ENCODE peak calls at places on chromosomes 5 and 9, in six cellular contexts. R, C, Z, O, Q and Y are unnamed samples.

GRCh38 chr5:105587963-105588662 is 2025.5 kb upstream of the NUDT12 start:
- DNase-seq in Z (no peak), O (no peak), C (no peak), Q (no peak), R (no peak), Y (no peak)

GRCh38 chr5:166845044-166845443 is 1446.4 kb upstream of the WWC1 start:
- DNase-seq in R (no peak), Z (no peak), Q (no peak), C (no peak), O (no peak), Y (no peak)

GRCh38 chr5:143386725-143387124 is 16.8 kb downstream of the NR3C1 start:
- DNase-seq in R (no peak), C (no peak), Z (no peak), O (no peak), Q (no peak), Y (peak)

GRCh38 chr5:109413463-109413862 is 3.7 kb upstream of the PJA2 start:
- DNase-seq in O (no peak), Q (no peak), R (no peak), C (no peak), Z (no peak), Y (no peak)

GRCh38 chr9:130579738-130580463 is 524 bp downstream of the FUBP3 start:
- DNase-seq in O (no peak), C (no peak), Q (no peak), R (no peak), Z (no peak), Y (no peak)

GRCh38 chr5:153352685-153353219 is 137.7 kb upstream of the GRIA1 start:
- DNase-seq in C (no peak), O (no peak), R (peak), Q (peak), Z (no peak), Y (no peak)

GRCh38 chr5:173971681-173972080 is 17.3 kb upstream of the C5orf47 start:
- DNase-seq in Q (no peak), Z (no peak), R (no peak), C (no peak), O (no peak), Y (no peak)

GRCh38 chr5:68285857-68286611 is 70.5 kb downstream of the PIK3R1 start:
- DNase-seq in Q (peak), R (no peak), Z (no peak), C (peak), O (no peak), Y (no peak)

GRCh38 chr5:76427481-76428140 is 24.5 kb downstream of the IQGAP2 start:
- DNase-seq in Q (no peak), R (no peak), C (no peak), O (no peak), Z (no peak), Y (no peak)

GRCh38 chr9:69760278-69760610 is 433 bp upstream of the PTAR1 start:
- DNase-seq in R (no peak), Q (no peak), O (no peak), Z (no peak), C (no peak), Y (no peak)

GRCh38 chr5:171852255-171852681 is 66.7 kb downstream of the SMIM23 start:
- DNase-seq in R (no peak), O (no peak), Q (no peak), Z (no peak), C (no peak), Y (no peak)

GRCh38 chr9:38334234-38334633 is 58.3 kb upstream of the ALDH1B1 start:
- DNase-seq in R (no peak), Q (no peak), O (no peak), Z (no peak), C (no peak), Y (no peak)

GRCh38 chr5:76602094-76602726 is 21.0 kb downstream of the F2RL2 start:
- DNase-seq in R (no peak), Q (no peak), Z (no peak), C (no peak), O (no peak), Y (no peak)

GRCh38 chr9:26955921-26956886 is at the start of gene IFT74:
- DNase-seq in R (peak), Z (peak), Q (peak), O (peak), C (peak), Y (peak)
- H3K4me3 ChIP-seq in R (peak), Z (peak), Q (peak), O (peak), C (peak), Y (peak)

GRCh38 chr9:76459691-76460635 is 981 bp downstream of the GCNT1 start:
- DNase-seq in C (no peak), Q (peak), Z (peak), R (no peak), O (no peak), Y (no peak)

GRCh38 chr9:76453785-76454184 is 5.2 kb upstream of the GCNT1 start:
- DNase-seq in R (peak), Q (no peak), O (no peak), C (no peak), Z (no peak), Y (no peak)

GRCh38 chr9:76452839-76453238 is 6.1 kb upstream of the GCNT1 start:
- DNase-seq in C (no peak), Q (no peak), R (peak), Z (no peak), O (no peak), Y (no peak)

GRCh38 chr9:76458903-76459690 is at the start of gene GCNT1:
- DNase-seq in C (no peak), R (peak), O (no peak), Q (peak), Z (peak), Y (no peak)

GRCh38 chr9:76456202-76456926 is 2.6 kb upstream of the GCNT1 start:
- DNase-seq in O (peak), Z (no peak), R (no peak), C (no peak), Q (peak), Y (no peak)
- H3K4me3 ChIP-seq in O (no peak), Z (no peak), R (no peak), C (no peak), Q (no peak), Y (no peak)

DNA sequence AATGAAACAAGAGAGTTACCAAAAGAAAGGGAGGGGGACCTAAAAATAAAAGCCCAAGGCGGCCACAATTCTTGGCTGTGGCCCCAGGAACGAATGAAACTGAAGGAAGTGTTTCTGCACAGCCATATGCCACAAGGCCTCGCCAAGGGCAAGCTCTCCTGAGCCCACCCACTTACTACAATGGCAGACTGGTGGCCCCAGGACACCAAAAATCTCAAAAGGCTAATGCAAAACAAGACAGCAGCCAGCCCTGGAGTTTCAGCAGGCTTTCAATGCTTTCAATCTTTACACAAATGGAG is 4.0 kb downstream of the CAMSAP1 start:
- DNase-seq in Q (no peak), O (no peak), R (no peak), Z (no peak), C (no peak), Y (no peak)
- H3K4me3 ChIP-seq in Q (no peak), O (no peak), R (no peak), Z (no peak), C (no peak), Y (no peak)

DNA sequence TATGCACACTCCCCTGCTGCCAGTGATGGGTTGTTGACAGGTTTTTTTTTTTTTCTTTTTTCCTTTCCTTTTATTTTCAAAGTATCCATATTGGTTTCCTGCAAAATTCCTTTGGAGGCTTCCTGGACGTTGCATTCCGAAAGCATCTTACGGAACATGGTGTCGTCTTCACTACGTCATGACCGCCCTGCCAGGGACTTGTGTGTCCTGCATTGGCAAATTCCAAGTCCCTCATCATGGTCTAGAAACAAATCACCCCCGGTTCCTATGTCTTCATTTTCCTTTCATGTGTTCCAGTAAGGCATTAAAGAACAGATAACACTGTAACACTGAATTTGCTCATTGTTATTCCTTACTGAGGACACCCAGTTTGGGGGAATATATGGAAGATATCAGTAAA is 35.0 kb upstream of the ADAMTSL1 start:
- DNase-seq in Z (no peak), Q (no peak), C (no peak), R (no peak), O (no peak), Y (no peak)
- H3K4me3 ChIP-seq in Z (peak), Q (no peak), C (no peak), R (peak), O (peak), Y (peak)

GRCh38 chr9:136511670-136512592 is 29.1 kb upstream of the SEC16A start:
- DNase-seq in C (no peak), Z (peak), O (no peak), Q (no peak), R (no peak), Y (no peak)
- H3K4me3 ChIP-seq in C (no peak), Z (peak), O (no peak), Q (no peak), R (no peak), Y (no peak)

GRCh38 chr5:73292816-73293459 is 119.9 kb downstream of the TMEM174 start:
- DNase-seq in R (no peak), Z (no peak), C (no peak), O (no peak), Q (no peak), Y (no peak)

GRCh38 chr5:73295447-73295846 is 122.5 kb downstream of the TMEM174 start:
- DNase-seq in Z (no peak), O (no peak), Q (no peak), C (no peak), R (no peak), Y (no peak)

GRCh38 chr5:73288803-73289720 is 116.1 kb downstream of the TMEM174 start:
- DNase-seq in Q (no peak), C (no peak), O (no peak), Z (no peak), R (no peak), Y (no peak)

GRCh38 chr5:73290242-73290641 is 117.2 kb downstream of the TMEM174 start:
- DNase-seq in O (no peak), R (no peak), C (no peak), Q (no peak), Z (no peak), Y (no peak)

GRCh38 chr5:73291873-73292272 is 118.9 kb downstream of the TMEM174 start:
- DNase-seq in Z (no peak), O (no peak), R (no peak), Q (no peak), C (no peak), Y (no peak)
- H3K4me3 ChIP-seq in Z (no peak), O (no peak), R (no peak), Q (no peak), C (no peak), Y (no peak)

DNA sequence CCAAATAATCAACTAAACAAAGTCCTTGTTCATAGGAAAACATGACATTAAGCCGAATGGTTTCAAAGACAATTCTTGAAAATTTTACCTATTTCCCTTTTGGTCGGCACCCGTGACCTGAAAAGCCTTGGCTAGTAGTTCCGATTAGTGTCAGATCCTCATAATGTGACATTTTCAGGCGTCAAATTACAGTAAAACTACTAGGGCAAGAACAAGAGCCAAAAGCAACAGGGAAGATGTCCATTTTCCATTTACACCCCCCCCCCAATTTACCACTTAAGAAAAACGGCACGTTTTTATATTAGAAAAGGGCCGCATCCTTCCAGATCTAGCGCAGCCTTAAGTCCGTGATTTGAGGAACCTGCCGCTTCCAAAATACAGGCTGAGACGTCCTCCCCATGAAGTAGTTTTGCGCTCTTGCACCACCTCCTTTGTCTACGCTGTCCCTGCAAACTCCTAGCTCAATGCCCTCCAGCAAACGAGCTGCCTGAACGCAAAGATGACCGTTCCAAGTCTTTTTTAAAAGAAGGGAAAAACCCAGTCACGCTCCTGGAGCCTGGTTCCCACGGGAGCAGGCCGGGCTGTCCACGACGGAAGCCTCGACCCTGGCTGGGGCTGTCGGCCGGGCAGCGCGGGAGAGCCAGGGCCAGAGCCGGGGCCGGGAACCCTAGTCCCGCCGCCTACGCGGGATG is 687 bp downstream of the RNF130 start:
- DNase-seq in R (no peak), Q (peak), Z (peak), C (no peak), O (no peak), Y (peak)
- H3K4me3 ChIP-seq in R (peak), Q (peak), Z (peak), C (peak), O (peak), Y (peak)

DNA sequence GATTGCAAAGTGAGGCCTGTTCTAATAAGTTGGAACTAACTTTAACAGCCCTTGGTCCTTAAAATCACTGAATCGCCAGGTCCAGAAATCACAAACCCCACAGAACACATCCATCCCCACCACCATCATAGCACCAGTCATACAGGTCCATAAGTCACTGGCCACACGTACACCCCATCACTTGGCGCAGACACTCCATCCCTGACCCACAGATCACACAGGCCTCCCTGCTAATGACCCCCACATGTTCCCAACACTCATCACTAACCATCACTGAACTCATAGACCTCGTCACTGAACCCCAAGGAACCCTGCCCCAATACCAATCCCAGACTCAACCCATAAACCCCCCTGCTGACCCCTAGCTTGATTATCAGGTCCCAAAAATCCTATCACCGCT is 41.2 kb upstream of the ZNF300 start:
- DNase-seq in R (no peak), O (no peak), C (no peak), Z (no peak), Q (no peak), Y (no peak)
- H3K4me3 ChIP-seq in R (peak), O (peak), C (no peak), Z (peak), Q (no peak), Y (peak)

GRCh38 chr5:18563853-18564252 is 929.6 kb downstream of the TAF11L14 start:
- DNase-seq in Q (no peak), O (no peak), C (no peak), R (no peak), Z (no peak), Y (no peak)

DNA sequence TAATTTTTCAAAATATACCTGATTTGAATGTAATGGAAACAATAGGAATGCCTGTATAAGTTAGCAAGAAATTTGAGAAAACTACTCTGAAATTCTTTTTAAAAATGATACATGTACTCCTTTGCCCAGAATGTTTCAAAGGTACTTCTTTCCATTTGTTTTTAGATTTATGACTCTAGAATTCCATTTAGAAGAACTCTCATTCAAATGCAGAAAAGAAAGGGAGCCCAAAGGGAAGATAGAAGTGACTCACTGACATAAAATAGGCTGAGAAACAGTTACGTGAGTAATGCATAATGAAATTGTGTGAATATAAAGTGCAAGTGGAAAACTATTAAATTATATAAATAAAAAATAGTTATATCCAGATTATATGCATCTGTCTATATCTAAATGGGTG is 926.3 kb downstream of the TAF11L14 start:
- DNase-seq in Q (no peak), O (no peak), Z (no peak), C (no peak), R (no peak), Y (no peak)
- H3K4me3 ChIP-seq in Q (no peak), O (no peak), Z (no peak), C (no peak), R (no peak), Y (no peak)